ENCODE peak calls at places on chromosomes 5 and 9, in ten cellular contexts. One of them, this sample, is unnamed.

GRCh38 chr5:83184534-83184933 is 107.2 kb downstream of the XRCC4 start:
- DNase-seq in coronary artery: no peak
- DNase-seq in A549: no peak
- DNase-seq in left ventricle myocardium superior: no peak
- DNase-seq in upper lobe of left lung: no peak
- DNase-seq in activated CD4-positive, CD25-positive, alpha-beta regulatory T cell treated with anti-CD3 and anti-CD28 coated beads, Interleukin-2, amount 50 U/mL, for 16 hours: no peak
- DNase-seq in substantia nigra: no peak
- DNase-seq in cardiac muscle cell: no peak
- DNase-seq in adipocyte: no peak
- DNase-seq in SJSA1: no peak
- DNase-seq in this sample: no peak

GRCh38 chr5:157051604-157052245 is 7.2 kb downstream of the HAVCR1 start:
- DNase-seq in left ventricle myocardium superior: no peak
- DNase-seq in adipocyte: no peak
- DNase-seq in A549: no peak
- DNase-seq in substantia nigra: no peak
- DNase-seq in coronary artery: no peak
- DNase-seq in upper lobe of left lung: no peak
- DNase-seq in activated CD4-positive, CD25-positive, alpha-beta regulatory T cell treated with anti-CD3 and anti-CD28 coated beads, Interleukin-2, amount 50 U/mL, for 16 hours: no peak
- DNase-seq in SJSA1: no peak
- DNase-seq in cardiac muscle cell: no peak
- DNase-seq in this sample: no peak

GRCh38 chr5:123125172-123125508 is 36.1 kb downstream of the PRDM6 start:
- DNase-seq in upper lobe of left lung: no peak
- DNase-seq in left ventricle myocardium superior: no peak
- DNase-seq in cardiac muscle cell: no peak
- DNase-seq in activated CD4-positive, CD25-positive, alpha-beta regulatory T cell treated with anti-CD3 and anti-CD28 coated beads, Interleukin-2, amount 50 U/mL, for 16 hours: no peak
- DNase-seq in SJSA1: no peak
- DNase-seq in substantia nigra: no peak
- DNase-seq in coronary artery: no peak
- DNase-seq in A549: no peak
- DNase-seq in adipocyte: peak
- DNase-seq in this sample: no peak

GRCh38 chr9:113320051-113320450 is 16.9 kb upstream of the RNF183 start:
- DNase-seq in adipocyte: no peak
- DNase-seq in upper lobe of left lung: no peak
- DNase-seq in substantia nigra: no peak
- DNase-seq in A549: no peak
- DNase-seq in cardiac muscle cell: no peak
- DNase-seq in left ventricle myocardium superior: no peak
- DNase-seq in coronary artery: no peak
- DNase-seq in SJSA1: no peak
- DNase-seq in activated CD4-positive, CD25-positive, alpha-beta regulatory T cell treated with anti-CD3 and anti-CD28 coated beads, Interleukin-2, amount 50 U/mL, for 16 hours: no peak
- DNase-seq in this sample: no peak

GRCh38 chr9:110047955-110048472 is 159.9 kb downstream of the C9orf152 start:
- DNase-seq in activated CD4-positive, CD25-positive, alpha-beta regulatory T cell treated with anti-CD3 and anti-CD28 coated beads, Interleukin-2, amount 50 U/mL, for 16 hours: no peak
- DNase-seq in coronary artery: no peak
- DNase-seq in left ventricle myocardium superior: peak
- DNase-seq in SJSA1: no peak
- DNase-seq in adipocyte: no peak
- DNase-seq in A549: no peak
- DNase-seq in cardiac muscle cell: peak
- DNase-seq in upper lobe of left lung: peak
- DNase-seq in substantia nigra: no peak
- DNase-seq in this sample: no peak

GRCh38 chr5:96751203-96752169 is 56.3 kb downstream of the ERAP1 start:
- DNase-seq in coronary artery: no peak
- DNase-seq in upper lobe of left lung: no peak
- DNase-seq in cardiac muscle cell: no peak
- DNase-seq in substantia nigra: peak
- DNase-seq in SJSA1: no peak
- DNase-seq in A549: no peak
- DNase-seq in adipocyte: no peak
- DNase-seq in activated CD4-positive, CD25-positive, alpha-beta regulatory T cell treated with anti-CD3 and anti-CD28 coated beads, Interleukin-2, amount 50 U/mL, for 16 hours: no peak
- DNase-seq in left ventricle myocardium superior: no peak
- DNase-seq in this sample: no peak

GRCh38 chr5:59390074-59390659 is 503.4 kb downstream of the PDE4D start:
- DNase-seq in adipocyte: peak
- DNase-seq in substantia nigra: no peak
- DNase-seq in left ventricle myocardium superior: no peak
- DNase-seq in SJSA1: no peak
- DNase-seq in activated CD4-positive, CD25-positive, alpha-beta regulatory T cell treated with anti-CD3 and anti-CD28 coated beads, Interleukin-2, amount 50 U/mL, for 16 hours: no peak
- DNase-seq in coronary artery: no peak
- DNase-seq in upper lobe of left lung: no peak
- DNase-seq in A549: no peak
- DNase-seq in cardiac muscle cell: peak
- DNase-seq in this sample: no peak

GRCh38 chr5:8341416-8341815 is 472.5 kb downstream of the MTRR start:
- DNase-seq in A549: no peak
- DNase-seq in cardiac muscle cell: no peak
- DNase-seq in coronary artery: no peak
- DNase-seq in left ventricle myocardium superior: no peak
- DNase-seq in substantia nigra: no peak
- DNase-seq in SJSA1: no peak
- DNase-seq in adipocyte: peak
- DNase-seq in upper lobe of left lung: no peak
- DNase-seq in activated CD4-positive, CD25-positive, alpha-beta regulatory T cell treated with anti-CD3 and anti-CD28 coated beads, Interleukin-2, amount 50 U/mL, for 16 hours: no peak
- DNase-seq in this sample: no peak

GRCh38 chr5:41843456-41844112 is 26.6 kb downstream of the OXCT1 start:
- DNase-seq in A549: peak
- DNase-seq in substantia nigra: peak
- DNase-seq in activated CD4-positive, CD25-positive, alpha-beta regulatory T cell treated with anti-CD3 and anti-CD28 coated beads, Interleukin-2, amount 50 U/mL, for 16 hours: no peak
- DNase-seq in left ventricle myocardium superior: no peak
- DNase-seq in upper lobe of left lung: no peak
- DNase-seq in coronary artery: no peak
- DNase-seq in cardiac muscle cell: peak
- DNase-seq in SJSA1: peak
- DNase-seq in adipocyte: peak
- DNase-seq in this sample: no peak

GRCh38 chr9:88477300-88477751 is 57.7 kb upstream of the NXNL2 start:
- DNase-seq in upper lobe of left lung: no peak
- DNase-seq in activated CD4-positive, CD25-positive, alpha-beta regulatory T cell treated with anti-CD3 and anti-CD28 coated beads, Interleukin-2, amount 50 U/mL, for 16 hours: no peak
- DNase-seq in substantia nigra: no peak
- DNase-seq in cardiac muscle cell: no peak
- DNase-seq in adipocyte: peak
- DNase-seq in coronary artery: no peak
- DNase-seq in left ventricle myocardium superior: no peak
- DNase-seq in A549: no peak
- DNase-seq in SJSA1: peak
- DNase-seq in this sample: no peak

GRCh38 chr5:57895766-57896165 is 413.2 kb upstream of the ACTBL2 start:
- DNase-seq in A549: no peak
- DNase-seq in adipocyte: peak
- DNase-seq in SJSA1: no peak
- DNase-seq in activated CD4-positive, CD25-positive, alpha-beta regulatory T cell treated with anti-CD3 and anti-CD28 coated beads, Interleukin-2, amount 50 U/mL, for 16 hours: no peak
- DNase-seq in left ventricle myocardium superior: no peak
- DNase-seq in substantia nigra: no peak
- DNase-seq in upper lobe of left lung: no peak
- DNase-seq in coronary artery: no peak
- DNase-seq in cardiac muscle cell: no peak
- DNase-seq in this sample: no peak

GRCh38 chr5:132327278-132327959 is 33.2 kb downstream of the SLC22A4 start:
- DNase-seq in upper lobe of left lung: no peak
- DNase-seq in activated CD4-positive, CD25-positive, alpha-beta regulatory T cell treated with anti-CD3 and anti-CD28 coated beads, Interleukin-2, amount 50 U/mL, for 16 hours: no peak
- DNase-seq in SJSA1: no peak
- DNase-seq in coronary artery: no peak
- DNase-seq in substantia nigra: no peak
- DNase-seq in cardiac muscle cell: no peak
- DNase-seq in A549: no peak
- DNase-seq in left ventricle myocardium superior: no peak
- DNase-seq in adipocyte: peak
- DNase-seq in this sample: no peak

GRCh38 chr5:6832994-6833393 is 119.8 kb downstream of the TENT4A start:
- DNase-seq in left ventricle myocardium superior: no peak
- DNase-seq in substantia nigra: no peak
- DNase-seq in coronary artery: peak
- DNase-seq in activated CD4-positive, CD25-positive, alpha-beta regulatory T cell treated with anti-CD3 and anti-CD28 coated beads, Interleukin-2, amount 50 U/mL, for 16 hours: no peak
- DNase-seq in cardiac muscle cell: no peak
- DNase-seq in adipocyte: no peak
- DNase-seq in SJSA1: no peak
- DNase-seq in A549: no peak
- DNase-seq in upper lobe of left lung: no peak
- DNase-seq in this sample: no peak

GRCh38 chr5:132749506-132749905 is 2.3 kb downstream of the CCNI2 start:
- DNase-seq in adipocyte: no peak
- DNase-seq in substantia nigra: no peak
- DNase-seq in cardiac muscle cell: no peak
- DNase-seq in activated CD4-positive, CD25-positive, alpha-beta regulatory T cell treated with anti-CD3 and anti-CD28 coated beads, Interleukin-2, amount 50 U/mL, for 16 hours: no peak
- DNase-seq in left ventricle myocardium superior: no peak
- DNase-seq in coronary artery: no peak
- DNase-seq in SJSA1: no peak
- DNase-seq in A549: no peak
- DNase-seq in upper lobe of left lung: no peak
- DNase-seq in this sample: no peak

GRCh38 chr9:109779711-109780452 is at the start of gene PALM2AKAP2:
- DNase-seq in upper lobe of left lung: peak
- DNase-seq in A549: peak
- DNase-seq in cardiac muscle cell: peak
- DNase-seq in left ventricle myocardium superior: peak
- DNase-seq in adipocyte: peak
- DNase-seq in activated CD4-positive, CD25-positive, alpha-beta regulatory T cell treated with anti-CD3 and anti-CD28 coated beads, Interleukin-2, amount 50 U/mL, for 16 hours: no peak
- DNase-seq in coronary artery: peak
- DNase-seq in SJSA1: peak
- DNase-seq in substantia nigra: no peak
- DNase-seq in this sample: peak

GRCh38 chr9:90795084-90795483 is 6.5 kb upstream of the SYK start:
- DNase-seq in adipocyte: no peak
- DNase-seq in cardiac muscle cell: no peak
- DNase-seq in left ventricle myocardium superior: no peak
- DNase-seq in substantia nigra: no peak
- DNase-seq in upper lobe of left lung: no peak
- DNase-seq in coronary artery: no peak
- DNase-seq in SJSA1: no peak
- DNase-seq in A549: no peak
- DNase-seq in activated CD4-positive, CD25-positive, alpha-beta regulatory T cell treated with anti-CD3 and anti-CD28 coated beads, Interleukin-2, amount 50 U/mL, for 16 hours: no peak
- DNase-seq in this sample: no peak

GRCh38 chr9:133691659-133692363 is 46.3 kb downstream of the SARDH start:
- DNase-seq in SJSA1: no peak
- DNase-seq in upper lobe of left lung: no peak
- DNase-seq in activated CD4-positive, CD25-positive, alpha-beta regulatory T cell treated with anti-CD3 and anti-CD28 coated beads, Interleukin-2, amount 50 U/mL, for 16 hours: no peak
- DNase-seq in substantia nigra: no peak
- DNase-seq in left ventricle myocardium superior: no peak
- DNase-seq in coronary artery: no peak
- DNase-seq in adipocyte: peak
- DNase-seq in cardiac muscle cell: no peak
- DNase-seq in A549: no peak
- DNase-seq in this sample: peak

GRCh38 chr5:2105141-2105540 is 222.4 kb upstream of the IRX4 start:
- DNase-seq in upper lobe of left lung: no peak
- DNase-seq in cardiac muscle cell: no peak
- DNase-seq in SJSA1: no peak
- DNase-seq in substantia nigra: no peak
- DNase-seq in A549: no peak
- DNase-seq in coronary artery: no peak
- DNase-seq in adipocyte: no peak
- DNase-seq in left ventricle myocardium superior: no peak
- DNase-seq in activated CD4-positive, CD25-positive, alpha-beta regulatory T cell treated with anti-CD3 and anti-CD28 coated beads, Interleukin-2, amount 50 U/mL, for 16 hours: no peak
- DNase-seq in this sample: no peak

GRCh38 chr5:421287-421880 is 21.6 kb upstream of the EXOC3 start:
- DNase-seq in adipocyte: no peak
- DNase-seq in A549: no peak
- DNase-seq in upper lobe of left lung: peak
- DNase-seq in coronary artery: no peak
- DNase-seq in left ventricle myocardium superior: no peak
- DNase-seq in substantia nigra: no peak
- DNase-seq in SJSA1: no peak
- DNase-seq in activated CD4-positive, CD25-positive, alpha-beta regulatory T cell treated with anti-CD3 and anti-CD28 coated beads, Interleukin-2, amount 50 U/mL, for 16 hours: no peak
- DNase-seq in cardiac muscle cell: no peak
- DNase-seq in this sample: no peak

GRCh38 chr9:134442087-134442470 is 115.8 kb downstream of the RXRA start:
- DNase-seq in adipocyte: peak
- DNase-seq in coronary artery: no peak
- DNase-seq in cardiac muscle cell: no peak
- DNase-seq in upper lobe of left lung: peak
- DNase-seq in activated CD4-positive, CD25-positive, alpha-beta regulatory T cell treated with anti-CD3 and anti-CD28 coated beads, Interleukin-2, amount 50 U/mL, for 16 hours: no peak
- DNase-seq in SJSA1: peak
- DNase-seq in substantia nigra: no peak
- DNase-seq in A549: no peak
- DNase-seq in left ventricle myocardium superior: peak
- DNase-seq in this sample: no peak

GRCh38 chr5:124193371-124193789 is 553.1 kb downstream of the ZNF608 start:
- DNase-seq in SJSA1: no peak
- DNase-seq in adipocyte: peak
- DNase-seq in A549: no peak
- DNase-seq in activated CD4-positive, CD25-positive, alpha-beta regulatory T cell treated with anti-CD3 and anti-CD28 coated beads, Interleukin-2, amount 50 U/mL, for 16 hours: no peak
- DNase-seq in cardiac muscle cell: no peak
- DNase-seq in substantia nigra: no peak
- DNase-seq in coronary artery: no peak
- DNase-seq in left ventricle myocardium superior: no peak
- DNase-seq in upper lobe of left lung: no peak
- DNase-seq in this sample: no peak

GRCh38 chr5:150516011-150516410 is 8.1 kb downstream of the NDST1 start:
- DNase-seq in SJSA1: no peak
- DNase-seq in activated CD4-positive, CD25-positive, alpha-beta regulatory T cell treated with anti-CD3 and anti-CD28 coated beads, Interleukin-2, amount 50 U/mL, for 16 hours: no peak
- DNase-seq in cardiac muscle cell: peak
- DNase-seq in upper lobe of left lung: no peak
- DNase-seq in left ventricle myocardium superior: peak
- DNase-seq in A549: no peak
- DNase-seq in adipocyte: peak
- DNase-seq in substantia nigra: no peak
- DNase-seq in coronary artery: no peak
- DNase-seq in this sample: peak

GRCh38 chr5:57221049-57221568 is 47.2 kb downstream of the GPBP1 start:
- DNase-seq in A549: peak
- DNase-seq in SJSA1: no peak
- DNase-seq in substantia nigra: no peak
- DNase-seq in coronary artery: no peak
- DNase-seq in upper lobe of left lung: no peak
- DNase-seq in adipocyte: peak
- DNase-seq in cardiac muscle cell: peak
- DNase-seq in activated CD4-positive, CD25-positive, alpha-beta regulatory T cell treated with anti-CD3 and anti-CD28 coated beads, Interleukin-2, amount 50 U/mL, for 16 hours: no peak
- DNase-seq in left ventricle myocardium superior: no peak
- DNase-seq in this sample: no peak

GRCh38 chr5:147403659-147404640 is 105.9 kb downstream of the DPYSL3 start:
- DNase-seq in activated CD4-positive, CD25-positive, alpha-beta regulatory T cell treated with anti-CD3 and anti-CD28 coated beads, Interleukin-2, amount 50 U/mL, for 16 hours: no peak
- DNase-seq in cardiac muscle cell: peak
- DNase-seq in upper lobe of left lung: peak
- DNase-seq in coronary artery: peak
- DNase-seq in left ventricle myocardium superior: peak
- DNase-seq in adipocyte: peak
- DNase-seq in A549: peak
- DNase-seq in SJSA1: peak
- DNase-seq in substantia nigra: peak
- DNase-seq in this sample: peak

GRCh38 chr9:81600631-81601030 is 88.7 kb downstream of the TLE1 start:
- DNase-seq in A549: no peak
- DNase-seq in cardiac muscle cell: no peak
- DNase-seq in coronary artery: no peak
- DNase-seq in left ventricle myocardium superior: no peak
- DNase-seq in adipocyte: no peak
- DNase-seq in upper lobe of left lung: no peak
- DNase-seq in activated CD4-positive, CD25-positive, alpha-beta regulatory T cell treated with anti-CD3 and anti-CD28 coated beads, Interleukin-2, amount 50 U/mL, for 16 hours: no peak
- DNase-seq in SJSA1: no peak
- DNase-seq in substantia nigra: no peak
- DNase-seq in this sample: no peak

GRCh38 chr5:68465934-68466551 is 250.5 kb downstream of the PIK3R1 start:
- DNase-seq in activated CD4-positive, CD25-positive, alpha-beta regulatory T cell treated with anti-CD3 and anti-CD28 coated beads, Interleukin-2, amount 50 U/mL, for 16 hours: no peak
- DNase-seq in upper lobe of left lung: no peak
- DNase-seq in A549: no peak
- DNase-seq in substantia nigra: no peak
- DNase-seq in coronary artery: no peak
- DNase-seq in cardiac muscle cell: no peak
- DNase-seq in left ventricle myocardium superior: no peak
- DNase-seq in adipocyte: no peak
- DNase-seq in SJSA1: no peak
- DNase-seq in this sample: no peak

GRCh38 chr5:72284674-72285424 is 35.2 kb downstream of the MRPS27 start:
- DNase-seq in substantia nigra: no peak
- DNase-seq in activated CD4-positive, CD25-positive, alpha-beta regulatory T cell treated with anti-CD3 and anti-CD28 coated beads, Interleukin-2, amount 50 U/mL, for 16 hours: no peak
- DNase-seq in SJSA1: no peak
- DNase-seq in A549: no peak
- DNase-seq in coronary artery: no peak
- DNase-seq in left ventricle myocardium superior: no peak
- DNase-seq in upper lobe of left lung: no peak
- DNase-seq in cardiac muscle cell: no peak
- DNase-seq in adipocyte: no peak
- DNase-seq in this sample: no peak

GRCh38 chr9:35162605-35163315 is 951 bp downstream of the UNC13B start:
- DNase-seq in A549: no peak
- DNase-seq in left ventricle myocardium superior: no peak
- DNase-seq in substantia nigra: no peak
- DNase-seq in coronary artery: no peak
- DNase-seq in upper lobe of left lung: no peak
- DNase-seq in SJSA1: no peak
- DNase-seq in cardiac muscle cell: no peak
- DNase-seq in adipocyte: peak
- DNase-seq in activated CD4-positive, CD25-positive, alpha-beta regulatory T cell treated with anti-CD3 and anti-CD28 coated beads, Interleukin-2, amount 50 U/mL, for 16 hours: no peak
- DNase-seq in this sample: no peak